ENCODE peak calls at places on chromosomes 5 and 9, in nine cellular contexts. One of them, this sample, is unnamed.

GRCh38 chr9:81132318-81132717 is 557.0 kb downstream of the TLE1 start:
- DNase-seq in lower leg skin: no peak
- DNase-seq in astrocyte of the spinal cord: peak
- DNase-seq in IMR-90: peak
- DNase-seq in upper lobe of right lung: no peak
- DNase-seq in fibroblast of the aortic adventitia: peak
- DNase-seq in CD8-positive, alpha-beta T cell: no peak
- DNase-seq in fibroblast of villous mesenchyme: peak
- DNase-seq in dorsolateral prefrontal cortex: no peak
- DNase-seq in this sample: no peak

GRCh38 chr9:18606831-18607230 is 132.9 kb downstream of the ADAMTSL1 start:
- DNase-seq in upper lobe of right lung: no peak
- DNase-seq in CD8-positive, alpha-beta T cell: no peak
- DNase-seq in fibroblast of the aortic adventitia: peak
- DNase-seq in lower leg skin: no peak
- DNase-seq in dorsolateral prefrontal cortex: no peak
- DNase-seq in fibroblast of villous mesenchyme: peak
- DNase-seq in IMR-90: peak
- DNase-seq in astrocyte of the spinal cord: peak
- DNase-seq in this sample: no peak

GRCh38 chr5:115979628-115980041 is 17.4 kb downstream of the LVRN start:
- DNase-seq in upper lobe of right lung: no peak
- DNase-seq in CD8-positive, alpha-beta T cell: no peak
- DNase-seq in fibroblast of villous mesenchyme: peak
- DNase-seq in IMR-90: peak
- DNase-seq in lower leg skin: no peak
- DNase-seq in dorsolateral prefrontal cortex: no peak
- DNase-seq in astrocyte of the spinal cord: no peak
- DNase-seq in fibroblast of the aortic adventitia: peak
- DNase-seq in this sample: no peak

GRCh38 chr9:108684288-108685025 is 171.3 kb downstream of the ACTL7B start:
- DNase-seq in dorsolateral prefrontal cortex: no peak
- DNase-seq in fibroblast of the aortic adventitia: no peak
- DNase-seq in CD8-positive, alpha-beta T cell: no peak
- DNase-seq in lower leg skin: no peak
- DNase-seq in fibroblast of villous mesenchyme: no peak
- DNase-seq in IMR-90: no peak
- DNase-seq in upper lobe of right lung: no peak
- DNase-seq in astrocyte of the spinal cord: no peak
- DNase-seq in this sample: no peak

GRCh38 chr5:68252678-68253520 is 37.3 kb downstream of the PIK3R1 start:
- DNase-seq in IMR-90: peak
- DNase-seq in fibroblast of villous mesenchyme: peak
- DNase-seq in fibroblast of the aortic adventitia: peak
- DNase-seq in CD8-positive, alpha-beta T cell: peak
- DNase-seq in upper lobe of right lung: no peak
- DNase-seq in astrocyte of the spinal cord: peak
- DNase-seq in dorsolateral prefrontal cortex: peak
- DNase-seq in lower leg skin: peak
- DNase-seq in this sample: no peak

GRCh38 chr5:11809407-11809806 is 94.8 kb downstream of the CTNND2 start:
- DNase-seq in IMR-90: no peak
- DNase-seq in upper lobe of right lung: no peak
- DNase-seq in fibroblast of the aortic adventitia: no peak
- DNase-seq in dorsolateral prefrontal cortex: no peak
- DNase-seq in CD8-positive, alpha-beta T cell: no peak
- DNase-seq in fibroblast of villous mesenchyme: no peak
- DNase-seq in lower leg skin: no peak
- DNase-seq in astrocyte of the spinal cord: no peak
- DNase-seq in this sample: no peak

GRCh38 chr9:114687034-114687433 is 5.0 kb upstream of the TEX48 start:
- DNase-seq in CD8-positive, alpha-beta T cell: no peak
- DNase-seq in fibroblast of villous mesenchyme: no peak
- DNase-seq in dorsolateral prefrontal cortex: no peak
- DNase-seq in IMR-90: peak
- DNase-seq in upper lobe of right lung: no peak
- DNase-seq in astrocyte of the spinal cord: peak
- DNase-seq in lower leg skin: no peak
- DNase-seq in fibroblast of the aortic adventitia: peak
- DNase-seq in this sample: no peak

GRCh38 chr5:10030219-10030831 is 219.4 kb downstream of the ATPSCKMT start:
- DNase-seq in CD8-positive, alpha-beta T cell: no peak
- DNase-seq in dorsolateral prefrontal cortex: no peak
- DNase-seq in fibroblast of the aortic adventitia: peak
- DNase-seq in upper lobe of right lung: no peak
- DNase-seq in IMR-90: peak
- DNase-seq in lower leg skin: no peak
- DNase-seq in fibroblast of villous mesenchyme: peak
- DNase-seq in astrocyte of the spinal cord: peak
- DNase-seq in this sample: no peak

GRCh38 chr9:136059321-136059791 is 35.7 kb downstream of the NACC2 start:
- DNase-seq in dorsolateral prefrontal cortex: no peak
- DNase-seq in astrocyte of the spinal cord: no peak
- DNase-seq in CD8-positive, alpha-beta T cell: no peak
- DNase-seq in fibroblast of the aortic adventitia: no peak
- DNase-seq in upper lobe of right lung: peak
- DNase-seq in fibroblast of villous mesenchyme: no peak
- DNase-seq in IMR-90: no peak
- DNase-seq in lower leg skin: no peak
- DNase-seq in this sample: no peak

GRCh38 chr5:1526151-1526631 is 2.4 kb upstream of the LPCAT1 start:
- DNase-seq in upper lobe of right lung: peak
- DNase-seq in lower leg skin: no peak
- DNase-seq in fibroblast of villous mesenchyme: no peak
- DNase-seq in dorsolateral prefrontal cortex: peak
- DNase-seq in CD8-positive, alpha-beta T cell: peak
- DNase-seq in IMR-90: no peak
- DNase-seq in fibroblast of the aortic adventitia: no peak
- DNase-seq in astrocyte of the spinal cord: no peak
- DNase-seq in this sample: no peak

GRCh38 chr9:132500193-132500592 is 82.2 kb upstream of the BARHL1 start:
- DNase-seq in lower leg skin: no peak
- DNase-seq in CD8-positive, alpha-beta T cell: no peak
- DNase-seq in IMR-90: no peak
- DNase-seq in astrocyte of the spinal cord: no peak
- DNase-seq in upper lobe of right lung: no peak
- DNase-seq in dorsolateral prefrontal cortex: no peak
- DNase-seq in fibroblast of villous mesenchyme: no peak
- DNase-seq in fibroblast of the aortic adventitia: no peak
- DNase-seq in this sample: no peak

GRCh38 chr9:70902705-70903131 is 218.7 kb downstream of the TRPM3 start:
- DNase-seq in lower leg skin: no peak
- DNase-seq in IMR-90: peak
- DNase-seq in dorsolateral prefrontal cortex: no peak
- DNase-seq in astrocyte of the spinal cord: peak
- DNase-seq in CD8-positive, alpha-beta T cell: no peak
- DNase-seq in fibroblast of the aortic adventitia: peak
- DNase-seq in fibroblast of villous mesenchyme: peak
- DNase-seq in upper lobe of right lung: no peak
- DNase-seq in this sample: peak

GRCh38 chr5:10329808-10330481 is 22.2 kb upstream of the CMBL start:
- DNase-seq in fibroblast of villous mesenchyme: peak
- DNase-seq in astrocyte of the spinal cord: peak
- DNase-seq in dorsolateral prefrontal cortex: no peak
- DNase-seq in fibroblast of the aortic adventitia: peak
- DNase-seq in IMR-90: peak
- DNase-seq in lower leg skin: no peak
- DNase-seq in CD8-positive, alpha-beta T cell: no peak
- DNase-seq in upper lobe of right lung: no peak
- DNase-seq in this sample: peak

GRCh38 chr5:114857951-114858401 is 311.7 kb downstream of the TRIM36 start:
- DNase-seq in CD8-positive, alpha-beta T cell: no peak
- DNase-seq in fibroblast of villous mesenchyme: no peak
- DNase-seq in upper lobe of right lung: no peak
- DNase-seq in astrocyte of the spinal cord: peak
- DNase-seq in dorsolateral prefrontal cortex: peak
- DNase-seq in IMR-90: no peak
- DNase-seq in lower leg skin: no peak
- DNase-seq in fibroblast of the aortic adventitia: no peak
- DNase-seq in this sample: no peak

GRCh38 chr5:151696470-151697061 is 9.9 kb upstream of the SPARC start:
- DNase-seq in IMR-90: peak
- DNase-seq in upper lobe of right lung: no peak
- DNase-seq in fibroblast of the aortic adventitia: peak
- DNase-seq in CD8-positive, alpha-beta T cell: no peak
- DNase-seq in astrocyte of the spinal cord: peak
- DNase-seq in dorsolateral prefrontal cortex: no peak
- DNase-seq in fibroblast of villous mesenchyme: peak
- DNase-seq in lower leg skin: no peak
- DNase-seq in this sample: peak
- H3K4me3 ChIP-seq in IMR-90: no peak
- H3K4me3 ChIP-seq in upper lobe of right lung: no peak
- H3K4me3 ChIP-seq in fibroblast of the aortic adventitia: peak
- H3K4me3 ChIP-seq in CD8-positive, alpha-beta T cell: no peak
- H3K4me3 ChIP-seq in astrocyte of the spinal cord: no peak
- H3K4me3 ChIP-seq in dorsolateral prefrontal cortex: no peak
- H3K4me3 ChIP-seq in fibroblast of villous mesenchyme: no peak
- H3K4me3 ChIP-seq in lower leg skin: no peak
- H3K4me3 ChIP-seq in this sample: no peak

GRCh38 chr5:73298251-73299016 is 125.4 kb downstream of the TMEM174 start:
- DNase-seq in IMR-90: peak
- DNase-seq in fibroblast of villous mesenchyme: peak
- DNase-seq in CD8-positive, alpha-beta T cell: no peak
- DNase-seq in astrocyte of the spinal cord: peak
- DNase-seq in upper lobe of right lung: no peak
- DNase-seq in dorsolateral prefrontal cortex: no peak
- DNase-seq in lower leg skin: no peak
- DNase-seq in fibroblast of the aortic adventitia: no peak
- DNase-seq in this sample: no peak

GRCh38 chr5:73296772-73297171 is 123.8 kb downstream of the TMEM174 start:
- DNase-seq in CD8-positive, alpha-beta T cell: no peak
- DNase-seq in dorsolateral prefrontal cortex: no peak
- DNase-seq in fibroblast of the aortic adventitia: peak
- DNase-seq in astrocyte of the spinal cord: peak
- DNase-seq in fibroblast of villous mesenchyme: peak
- DNase-seq in IMR-90: peak
- DNase-seq in lower leg skin: no peak
- DNase-seq in upper lobe of right lung: no peak
- DNase-seq in this sample: no peak

GRCh38 chr5:73297430-73297829 is 124.4 kb downstream of the TMEM174 start:
- DNase-seq in astrocyte of the spinal cord: no peak
- DNase-seq in fibroblast of the aortic adventitia: no peak
- DNase-seq in lower leg skin: no peak
- DNase-seq in CD8-positive, alpha-beta T cell: no peak
- DNase-seq in IMR-90: no peak
- DNase-seq in upper lobe of right lung: no peak
- DNase-seq in dorsolateral prefrontal cortex: no peak
- DNase-seq in fibroblast of villous mesenchyme: no peak
- DNase-seq in this sample: no peak

GRCh38 chr5:73292816-73293459 is 119.9 kb downstream of the TMEM174 start:
- DNase-seq in fibroblast of the aortic adventitia: no peak
- DNase-seq in CD8-positive, alpha-beta T cell: no peak
- DNase-seq in lower leg skin: no peak
- DNase-seq in dorsolateral prefrontal cortex: no peak
- DNase-seq in upper lobe of right lung: no peak
- DNase-seq in IMR-90: no peak
- DNase-seq in astrocyte of the spinal cord: no peak
- DNase-seq in fibroblast of villous mesenchyme: no peak
- DNase-seq in this sample: no peak

GRCh38 chr5:73295447-73295846 is 122.5 kb downstream of the TMEM174 start:
- DNase-seq in upper lobe of right lung: no peak
- DNase-seq in fibroblast of the aortic adventitia: no peak
- DNase-seq in CD8-positive, alpha-beta T cell: no peak
- DNase-seq in fibroblast of villous mesenchyme: no peak
- DNase-seq in IMR-90: no peak
- DNase-seq in astrocyte of the spinal cord: no peak
- DNase-seq in dorsolateral prefrontal cortex: no peak
- DNase-seq in lower leg skin: no peak
- DNase-seq in this sample: no peak
- TF ChIP-seq CTCF in upper lobe of right lung: peak
- TF ChIP-seq CTCF in fibroblast of the aortic adventitia: no peak
- TF ChIP-seq CTCF in CD8-positive, alpha-beta T cell: no peak
- TF ChIP-seq CTCF in fibroblast of villous mesenchyme: no peak
- TF ChIP-seq CTCF in IMR-90: no peak
- TF ChIP-seq CTCF in astrocyte of the spinal cord: peak
- TF ChIP-seq CTCF in dorsolateral prefrontal cortex: no peak
- TF ChIP-seq CTCF in lower leg skin: no peak
- TF ChIP-seq CTCF in this sample: no peak

GRCh38 chr5:177131711-177132503 is 1.7 kb upstream of the NSD1 start:
- DNase-seq in astrocyte of the spinal cord: no peak
- DNase-seq in CD8-positive, alpha-beta T cell: no peak
- DNase-seq in fibroblast of the aortic adventitia: no peak
- DNase-seq in dorsolateral prefrontal cortex: peak
- DNase-seq in upper lobe of right lung: peak
- DNase-seq in lower leg skin: no peak
- DNase-seq in fibroblast of villous mesenchyme: no peak
- DNase-seq in IMR-90: no peak
- DNase-seq in this sample: no peak
- H3K4me3 ChIP-seq in astrocyte of the spinal cord: no peak
- H3K4me3 ChIP-seq in CD8-positive, alpha-beta T cell: no peak
- H3K4me3 ChIP-seq in fibroblast of the aortic adventitia: no peak
- H3K4me3 ChIP-seq in dorsolateral prefrontal cortex: peak
- H3K4me3 ChIP-seq in upper lobe of right lung: peak
- H3K4me3 ChIP-seq in lower leg skin: no peak
- H3K4me3 ChIP-seq in fibroblast of villous mesenchyme: no peak
- H3K4me3 ChIP-seq in IMR-90: no peak
- H3K4me3 ChIP-seq in this sample: no peak

DNA sequence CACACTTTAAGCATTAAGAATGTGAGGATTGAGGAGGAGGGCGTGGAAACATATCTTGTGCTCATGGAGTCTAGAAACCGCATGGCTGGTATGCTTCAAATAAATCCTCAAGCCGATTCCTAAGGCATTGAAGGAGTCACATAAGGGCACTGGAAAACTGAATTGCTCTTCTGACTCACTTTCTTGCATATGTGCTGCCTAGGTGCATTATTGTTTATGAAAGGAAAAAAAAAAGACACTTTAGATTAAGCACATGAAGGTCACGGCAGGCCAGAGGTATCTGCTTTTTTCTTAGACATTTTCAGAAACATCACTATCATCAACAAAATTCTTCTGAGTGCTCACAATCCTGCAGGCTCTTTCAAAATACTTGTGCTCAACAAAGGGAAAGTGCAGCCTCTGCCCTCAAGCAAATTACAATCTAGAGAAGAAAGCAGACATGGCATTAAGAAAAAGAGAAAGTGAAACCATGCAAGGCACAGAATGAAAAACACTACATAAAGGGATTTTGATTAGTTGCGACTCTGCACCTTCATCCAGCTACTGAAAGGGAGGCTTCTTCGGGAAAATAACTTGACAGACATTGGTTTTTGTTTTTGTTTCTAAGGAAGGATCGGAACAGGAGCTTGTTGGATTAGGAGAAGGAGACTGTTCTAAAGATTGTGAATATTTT is 2117.6 kb downstream of the MAT2B start:
- DNase-seq in astrocyte of the spinal cord: peak
- DNase-seq in fibroblast of villous mesenchyme: peak
- DNase-seq in dorsolateral prefrontal cortex: no peak
- DNase-seq in IMR-90: no peak
- DNase-seq in upper lobe of right lung: no peak
- DNase-seq in CD8-positive, alpha-beta T cell: no peak
- DNase-seq in lower leg skin: no peak
- DNase-seq in fibroblast of the aortic adventitia: no peak
- DNase-seq in this sample: no peak
- TF ChIP-seq CTCF in astrocyte of the spinal cord: no peak
- TF ChIP-seq CTCF in fibroblast of villous mesenchyme: no peak
- TF ChIP-seq CTCF in dorsolateral prefrontal cortex: no peak
- TF ChIP-seq CTCF in IMR-90: no peak
- TF ChIP-seq CTCF in upper lobe of right lung: no peak
- TF ChIP-seq CTCF in CD8-positive, alpha-beta T cell: no peak
- TF ChIP-seq CTCF in lower leg skin: no peak
- TF ChIP-seq CTCF in fibroblast of the aortic adventitia: no peak
- TF ChIP-seq CTCF in this sample: no peak